ENCODE peak calls at places on chromosome 17, in ten cellular contexts. H is epithelial cell of esophagus, A is astrocyte of the cerebellum, C is thoracic aorta, L is PC-9, E is A673, Y is fibroblast of villous mesenchyme, W is upper lobe of left lung, G is heart right ventricle, Z is bronchial epithelial cell. R is an unnamed sample.

GRCh38 chr17:30534938-30535921 is 58.0 kb downstream of the GOSR1 start:
- DNase-seq in H (no peak), Z (no peak), Y (no peak), L (no peak), G (no peak), W (no peak), E (no peak), A (no peak), C (no peak), R (no peak)

GRCh38 chr17:56599566-56599965 is 6.1 kb downstream of the NOG start:
- DNase-seq in C (no peak), L (no peak), E (no peak), A (no peak), Y (no peak), W (no peak), G (no peak), H (no peak), Z (no peak), R (no peak)

GRCh38 chr17:65190467-65191095 is 53.4 kb downstream of the RGS9 start:
- DNase-seq in E (no peak), G (no peak), A (no peak), W (no peak), Y (peak), Z (peak), H (peak), C (no peak), L (no peak), R (no peak)

GRCh38 chr17:80947200-80947940 is 44.3 kb upstream of the CHMP6 start:
- DNase-seq in G (no peak), A (no peak), H (no peak), Y (no peak), E (no peak), Z (no peak), L (no peak), C (no peak), W (no peak), R (no peak)

GRCh38 chr17:55237268-55237667 is 27.5 kb upstream of the HLF start:
- DNase-seq in E (peak), L (no peak), H (no peak), C (no peak), G (no peak), W (no peak), Y (no peak), Z (peak), A (no peak), R (no peak)

GRCh38 chr17:49201481-49201927 is 8.9 kb downstream of the GNGT2 start:
- DNase-seq in C (no peak), Z (no peak), G (no peak), Y (no peak), E (no peak), A (peak), W (no peak), H (peak), L (no peak), R (no peak)

GRCh38 chr17:71464241-71464640 is 656.6 kb upstream of the SOX9 start:
- DNase-seq in W (no peak), Z (peak), C (no peak), H (peak), E (no peak), A (no peak), Y (no peak), L (no peak), G (no peak), R (no peak)

GRCh38 chr17:33370384-33370783 is 77.3 kb upstream of the ASIC2 start:
- DNase-seq in H (no peak), A (no peak), W (no peak), L (no peak), G (no peak), Y (no peak), C (no peak), E (no peak), Z (no peak), R (no peak)

GRCh38 chr17:34756670-34757021 is 177.3 kb downstream of the TMEM132E start:
- DNase-seq in G (peak), L (no peak), Z (no peak), C (no peak), A (no peak), H (no peak), Y (no peak), E (no peak), W (no peak), R (no peak)

GRCh38 chr17:1379930-1380313 is 20.1 kb downstream of the YWHAE start:
- DNase-seq in H (no peak), L (no peak), G (no peak), W (no peak), A (no peak), Z (no peak), C (no peak), Y (no peak), E (no peak), R (no peak)

GRCh38 chr17:40559016-40559853 is 6.0 kb downstream of the CCR7 start:
- DNase-seq in A (no peak), G (no peak), C (no peak), L (no peak), E (no peak), Y (peak), W (no peak), H (no peak), Z (no peak), R (no peak)

GRCh38 chr17:82283208-82283749 is 9.8 kb upstream of the CSNK1D start:
- DNase-seq in H (peak), G (no peak), Z (peak), W (no peak), E (peak), Y (peak), A (no peak), C (no peak), L (peak), R (peak)

GRCh38 chr17:28381141-28381825 is 9.8 kb downstream of the SARM1 start:
- DNase-seq in C (no peak), E (no peak), L (no peak), W (peak), G (no peak), Y (no peak), H (peak), Z (peak), A (no peak), R (no peak)
- H3K4me3 ChIP-seq in C (no peak), E (no peak), L (no peak), W (peak), G (peak), Y (no peak), H (no peak), Z (no peak), A (no peak), R (no peak)

GRCh38 chr17:8250101-8250500 is 1.0 kb downstream of the PFAS start:
- DNase-seq in Z (no peak), G (no peak), Y (no peak), A (no peak), W (no peak), H (no peak), L (no peak), C (no peak), E (no peak), R (peak)
- H3K4me3 ChIP-seq in Z (peak), G (no peak), Y (no peak), A (peak), W (no peak), H (peak), L (peak), C (peak), E (peak), R (peak)

DNA sequence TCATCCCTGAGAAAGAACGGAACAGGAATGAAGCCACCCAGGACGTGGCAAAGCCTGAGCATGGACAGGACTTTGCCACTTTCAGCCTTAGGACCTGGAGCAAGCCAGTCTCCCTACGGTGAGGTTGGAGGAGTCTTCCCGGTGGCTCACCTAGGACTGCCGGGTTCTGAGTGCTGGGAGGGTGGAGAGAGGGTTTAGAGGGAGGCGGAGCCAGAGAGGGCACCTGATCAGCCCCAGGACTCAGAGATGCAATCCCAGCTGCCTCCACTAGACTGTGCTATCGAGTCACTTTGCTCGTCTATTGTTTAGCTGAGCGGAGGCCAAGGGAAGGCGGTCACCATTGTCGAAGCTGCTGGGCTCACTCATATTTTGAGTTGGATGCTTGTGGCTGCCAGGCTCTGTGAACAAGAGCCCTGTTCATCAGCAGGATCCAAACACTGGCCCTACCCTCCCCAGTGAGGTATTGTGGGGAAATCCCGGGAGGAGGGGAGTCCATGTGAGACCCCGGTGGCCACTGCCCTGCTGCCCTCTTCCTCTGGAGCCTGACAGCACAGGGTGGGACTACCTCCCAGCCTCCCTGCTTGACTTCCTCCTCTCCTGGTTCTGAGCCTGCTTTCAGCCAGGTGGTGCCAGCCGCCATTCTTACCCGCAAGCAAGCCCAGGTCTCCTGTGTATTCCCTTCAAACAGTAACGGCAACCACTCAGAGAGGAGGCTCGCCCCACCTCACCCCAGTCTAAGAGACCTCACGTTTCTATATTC is 7.0 kb downstream of the KRT14 start:
- DNase-seq in Z (peak), E (peak), H (peak), C (peak), L (peak), G (peak), A (peak), Y (peak), W (peak), R (peak)
- H3K4me3 ChIP-seq in Z (no peak), E (no peak), H (peak), C (peak), L (no peak), G (no peak), A (no peak), Y (no peak), W (no peak), R (no peak)

DNA sequence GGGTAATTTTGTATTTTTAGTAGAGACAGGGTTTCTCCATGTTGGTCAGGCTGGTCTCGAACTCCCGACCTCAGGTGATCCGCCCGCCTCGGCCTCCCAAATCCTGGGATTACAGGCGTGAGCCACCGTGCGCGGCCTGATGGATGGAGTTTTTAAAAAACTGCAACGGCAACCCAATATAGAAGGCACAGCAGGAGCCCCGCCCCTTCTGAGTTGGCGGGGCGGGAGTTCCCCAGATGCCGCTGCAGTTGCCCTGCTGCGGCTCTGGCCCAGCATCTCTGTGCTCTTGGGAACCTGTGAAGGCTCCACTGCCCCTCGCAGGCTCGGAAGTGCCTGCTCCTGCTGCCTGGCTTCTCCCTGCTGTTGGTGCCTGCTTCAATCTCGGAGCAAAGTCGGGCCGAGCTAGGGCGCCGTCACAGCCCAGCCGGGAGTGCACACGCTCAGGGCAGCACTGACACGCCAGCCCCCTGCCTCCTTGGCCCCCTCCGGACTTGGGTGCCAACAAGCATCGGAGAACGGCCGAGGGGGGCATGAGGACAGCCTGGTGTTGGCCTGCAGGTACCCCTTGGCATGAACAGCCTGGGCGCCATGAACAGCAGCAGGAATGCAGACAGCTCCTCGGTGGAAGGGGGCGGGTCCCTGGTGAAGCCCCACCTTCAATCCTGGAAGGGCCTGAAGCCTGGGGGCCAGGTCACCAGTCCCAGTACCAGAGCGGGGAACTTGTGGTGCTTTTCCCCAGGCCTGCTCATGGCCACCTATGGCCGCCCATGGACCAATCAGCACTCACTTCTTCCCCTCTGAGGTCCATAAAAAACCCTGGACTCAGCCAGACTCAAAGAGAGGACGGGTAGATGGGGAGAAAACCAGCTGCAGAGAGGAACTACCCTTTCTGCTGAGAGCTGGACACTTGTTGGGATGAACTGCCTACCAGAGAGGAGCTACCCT is 2.3 kb upstream of the NT5M start:
- DNase-seq in L (no peak), W (peak), G (peak), A (no peak), E (peak), Z (peak), C (no peak), Y (peak), H (peak), R (peak)
- H3K4me3 ChIP-seq in L (no peak), W (peak), G (peak), A (peak), E (peak), Z (no peak), C (peak), Y (peak), H (no peak), R (peak)

GRCh38 chr17:50699410-50699809 is 8.3 kb downstream of the ANKRD40 start:
- DNase-seq in Z (no peak), W (no peak), G (no peak), E (no peak), L (peak), Y (no peak), H (peak), A (no peak), C (no peak), R (no peak)

GRCh38 chr17:50693041-50693682 is 14.6 kb downstream of the ANKRD40 start:
- DNase-seq in Z (peak), H (peak), L (peak), G (no peak), C (no peak), Y (no peak), A (no peak), E (no peak), W (no peak), R (no peak)

GRCh38 chr17:50697076-50697475 is 10.6 kb downstream of the ANKRD40 start:
- DNase-seq in E (no peak), Y (no peak), Z (no peak), L (no peak), C (no peak), A (no peak), H (no peak), W (no peak), G (no peak), R (no peak)

GRCh38 chr17:50697663-50698272 is 9.9 kb downstream of the ANKRD40 start:
- DNase-seq in Y (no peak), W (no peak), A (no peak), Z (no peak), L (no peak), H (no peak), E (no peak), C (no peak), G (no peak), R (no peak)

GRCh38 chr17:50696365-50696879 is 11.3 kb downstream of the ANKRD40 start:
- DNase-seq in A (no peak), Y (no peak), L (no peak), Z (no peak), H (no peak), E (no peak), C (no peak), G (no peak), W (no peak), R (no peak)
- H3K4me3 ChIP-seq in A (no peak), Y (no peak), L (no peak), Z (no peak), H (no peak), E (no peak), C (no peak), G (no peak), W (no peak), R (no peak)